ENCODE peak calls at places on chromosomes 3 and 15, in five cellular contexts. K is stimulated activated naive CD8-positive, alpha-beta T cell treated with anti-CD3 and anti-CD28 coated beads, Interleukin-15, Interleukin-2, amounts not matched to agents 100 U/mL and 50 U/mL, for 24 hours; D is fibroblast of villous mesenchyme; G is epithelial cell of esophagus; O is GM06990. U is an unnamed sample.

GRCh38 chr15:69224383-69224782 is 63.9 kb downstream of the GLCE start:
- DNase-seq in D (no peak), O (no peak), K (no peak), G (peak; percentile 9), U (no peak)

GRCh38 chr3:123324880-123325765 is 123.4 kb downstream of the SEC22A start:
- DNase-seq in D (no peak), G (no peak), K (no peak), O (no peak), U (no peak)

GRCh38 chr3:58079773-58080172 is 71.6 kb downstream of the FLNB start:
- DNase-seq in D (no peak), K (no peak), O (no peak), G (no peak), U (no peak)

GRCh38 chr3:64368163-64369025 is 143.1 kb upstream of the PRICKLE2 start:
- DNase-seq in D (peak; percentile 75), G (no peak), O (no peak), K (no peak), U (no peak)

GRCh38 chr3:147410126-147410517 is 957 bp downstream of the ZIC1 start:
- DNase-seq in K (no peak), G (no peak), D (no peak), O (no peak), U (no peak)

GRCh38 chr3:127038476-127038875 is 55.6 kb downstream of the PLXNA1 start:
- DNase-seq in K (no peak), G (no peak), O (no peak), D (no peak), U (no peak)

GRCh38 chr3:44845528-44846520 is 15.9 kb upstream of the TMEM42 start:
- DNase-seq in O (no peak), K (no peak), D (peak; percentile 87), G (peak; percentile 81), U (no peak)

GRCh38 chr3:20405731-20406130 is 219.7 kb upstream of the SGO1 start:
- DNase-seq in G (peak; percentile 37), K (no peak), O (no peak), D (peak; percentile 79), U (no peak)

GRCh38 chr15:78291052-78291451 is 8.4 kb downstream of the SKIC8 start:
- DNase-seq in D (no peak), O (no peak), G (peak; percentile 16), K (no peak), U (no peak)

GRCh38 chr15:23687143-23687470 is at the start of gene NDN:
- DNase-seq in K (no peak), D (peak; percentile 31), G (peak; percentile 41), O (no peak), U (no peak)

GRCh38 chr3:50208677-50209344 is 3.7 kb downstream of the SLC38A3 start:
- DNase-seq in O (no peak), D (no peak), G (no peak), K (no peak), U (no peak)

GRCh38 chr3:49397470-49397869 is 14.3 kb downstream of the RHOA start:
- DNase-seq in G (peak; percentile 23), D (peak; percentile 49), K (no peak), O (no peak), U (no peak)

GRCh38 chr3:152968388-152969024 is 133.6 kb downstream of the P2RY1 start:
- DNase-seq in G (peak; percentile 67), D (peak; percentile 56), K (no peak), O (no peak), U (no peak)

GRCh38 chr3:128572644-128573105 is 77.9 kb downstream of the RPN1 start:
- DNase-seq in K (peak; percentile 72), D (no peak), G (peak; percentile 24), O (no peak), U (no peak)

GRCh38 chr15:63188247-63188936 is 1.0 kb upstream of the RAB8B start:
- DNase-seq in K (peak; percentile 35), G (no peak), D (no peak), O (peak; percentile 59), U (no peak)

GRCh38 chr15:71390101-71390500 is 274.8 kb downstream of the THSD4 start:
- DNase-seq in G (no peak), D (no peak), O (no peak), K (no peak), U (no peak)

GRCh38 chr3:179775416-179776122 is 122.7 kb downstream of the USP13 start:
- DNase-seq in K (no peak), G (no peak), O (no peak), D (no peak), U (no peak)

U was measured in GM12891.